ENCODE peak calls at places on chromosomes 1 and 21, in five cellular contexts. Z is fibroblast of the aortic adventitia, C is cardiac muscle cell, H is cardiac fibroblast, Q is lower leg skin. W is an unnamed sample.
A peak's percentile ranks its signal among the peaks of the same experiment; 100 is the strongest.

GRCh38 chr1:46172321-46172720 is 2.6 kb upstream of the TSPAN1 start:
- DNase-seq in Z (no peak), C (no peak), H (no peak), Q (no peak), W (no peak)

GRCh38 chr1:15123298-15123697 is 30.2 kb upstream of the TMEM51 start:
- DNase-seq in Z (no peak), C (no peak), H (no peak), Q (no peak), W (no peak)

GRCh38 chr1:99598738-99599411 is 47.0 kb upstream of the PALMD start:
- DNase-seq in Z (peak; percentile 7), C (no peak), H (no peak), Q (no peak), W (no peak)

GRCh38 chr1:21814241-21814918 is 2.3 kb downstream of the LDLRAD2 start:
- DNase-seq in Z (no peak), C (peak; percentile 66), H (no peak), Q (no peak), W (no peak)

GRCh38 chr1:169015464-169015863 is 91.0 kb upstream of the ATP1B1 start:
- DNase-seq in Z (no peak), C (no peak), H (no peak), Q (no peak), W (no peak)

GRCh38 chr21:43918385-43918947 is 53.4 kb downstream of the AGPAT3 start:
- DNase-seq in Z (no peak), C (no peak), H (no peak), Q (no peak), W (no peak)

GRCh38 chr21:45109831-45110492 is 35.6 kb downstream of the ADARB1 start:
- DNase-seq in Z (no peak), C (peak; percentile 45), H (no peak), Q (no peak), W (no peak)

GRCh38 chr1:210437781-210438180 is 109.1 kb downstream of the HHAT start:
- DNase-seq in Z (no peak), C (no peak), H (no peak), Q (no peak), W (no peak)

GRCh38 chr1:41475859-41476567 is 8.5 kb downstream of the EDN2 start:
- DNase-seq in Z (peak; percentile 60), C (no peak), H (peak; percentile 34), Q (no peak), W (no peak)

GRCh38 chr1:53899708-53900107 is 5.7 kb downstream of the DIO1 start:
- DNase-seq in Z (no peak), C (no peak), H (no peak), Q (no peak), W (no peak)

GRCh38 chr1:168091063-168091462 is 45.7 kb downstream of the GPR161 start:
- DNase-seq in Z (no peak), C (no peak), H (no peak), Q (no peak), W (no peak)

GRCh38 chr1:29879217-29879616 is 642.9 kb downstream of the PTPRU start:
- DNase-seq in Z (no peak), C (no peak), H (no peak), Q (no peak), W (no peak)

GRCh38 chr1:35881850-35882273 is 1.1 kb upstream of the AGO1 start:
- DNase-seq in Z (peak; percentile 18), C (no peak), H (peak; percentile 15), Q (no peak), W (peak; percentile 24)

GRCh38 chr1:179231923-179232322 is 2.4 kb upstream of the ABL2 start:
- DNase-seq in Z (peak; percentile 21), C (no peak), H (no peak), Q (no peak), W (peak; percentile 42)

GRCh38 chr1:203751051-203751450 is 13.9 kb upstream of the LAX1 start:
- DNase-seq in Z (peak; percentile 55), C (no peak), H (peak; percentile 67), Q (no peak), W (peak; percentile 83)

GRCh38 chr1:93080424-93080823 is 1.3 kb downstream of the MTF2 start:
- DNase-seq in Z (peak; percentile 87), C (peak; percentile 48), H (peak; percentile 85), Q (no peak), W (peak; percentile 92)

GRCh38 chr21:31142600-31142999 is 104.3 kb upstream of the KRTAP19-8 start:
- DNase-seq in Z (no peak), C (no peak), H (no peak), Q (no peak), W (no peak)

GRCh38 chr1:79556189-79556588 is 549.7 kb upstream of the ADGRL4 start:
- DNase-seq in Z (no peak), C (no peak), H (no peak), Q (no peak), W (no peak)

GRCh38 chr1:80212021-80212420 is 1205.5 kb upstream of the ADGRL4 start:
- DNase-seq in Z (peak; percentile 8), C (no peak), H (peak; percentile 27), Q (no peak), W (no peak)

GRCh38 chr21:34054259-34054658 is 19.1 kb upstream of the MRPS6 start:
- DNase-seq in Z (no peak), C (no peak), H (no peak), Q (no peak), W (no peak)

GRCh38 chr1:84260852-84261518 is 40.5 kb upstream of the SAMD13 start:
- DNase-seq in Z (no peak), C (no peak), H (no peak), Q (no peak), W (no peak)

GRCh38 chr1:91007092-91007491 is 14.7 kb downstream of the ZNF644 start:
- DNase-seq in Z (no peak), C (no peak), H (no peak), Q (no peak), W (no peak)

GRCh38 chr1:212669600-212669999 is 30.0 kb downstream of the BATF3 start:
- DNase-seq in Z (no peak), C (no peak), H (no peak), Q (no peak), W (no peak)

GRCh38 chr1:202964755-202965440 is 2.2 kb downstream of the CYB5R1 start:
- DNase-seq in Z (peak; percentile 32), C (no peak), H (peak; percentile 59), Q (no peak), W (peak; percentile 22)

GRCh38 chr1:231213831-231214573 is 27.0 kb upstream of the GNPAT start:
- DNase-seq in Z (no peak), C (no peak), H (no peak), Q (no peak), W (no peak)

GRCh38 chr1:231210126-231210525 is 30.9 kb upstream of the GNPAT start:
- DNase-seq in Z (no peak), C (no peak), H (no peak), Q (no peak), W (no peak)

GRCh38 chr1:231209531-231209930 is 31.5 kb upstream of the GNPAT start:
- DNase-seq in Z (no peak), C (no peak), H (no peak), Q (no peak), W (no peak)

GRCh38 chr1:231208980-231209379 is 32.0 kb upstream of the GNPAT start:
- DNase-seq in Z (no peak), C (no peak), H (no peak), Q (no peak), W (no peak)

DNA sequence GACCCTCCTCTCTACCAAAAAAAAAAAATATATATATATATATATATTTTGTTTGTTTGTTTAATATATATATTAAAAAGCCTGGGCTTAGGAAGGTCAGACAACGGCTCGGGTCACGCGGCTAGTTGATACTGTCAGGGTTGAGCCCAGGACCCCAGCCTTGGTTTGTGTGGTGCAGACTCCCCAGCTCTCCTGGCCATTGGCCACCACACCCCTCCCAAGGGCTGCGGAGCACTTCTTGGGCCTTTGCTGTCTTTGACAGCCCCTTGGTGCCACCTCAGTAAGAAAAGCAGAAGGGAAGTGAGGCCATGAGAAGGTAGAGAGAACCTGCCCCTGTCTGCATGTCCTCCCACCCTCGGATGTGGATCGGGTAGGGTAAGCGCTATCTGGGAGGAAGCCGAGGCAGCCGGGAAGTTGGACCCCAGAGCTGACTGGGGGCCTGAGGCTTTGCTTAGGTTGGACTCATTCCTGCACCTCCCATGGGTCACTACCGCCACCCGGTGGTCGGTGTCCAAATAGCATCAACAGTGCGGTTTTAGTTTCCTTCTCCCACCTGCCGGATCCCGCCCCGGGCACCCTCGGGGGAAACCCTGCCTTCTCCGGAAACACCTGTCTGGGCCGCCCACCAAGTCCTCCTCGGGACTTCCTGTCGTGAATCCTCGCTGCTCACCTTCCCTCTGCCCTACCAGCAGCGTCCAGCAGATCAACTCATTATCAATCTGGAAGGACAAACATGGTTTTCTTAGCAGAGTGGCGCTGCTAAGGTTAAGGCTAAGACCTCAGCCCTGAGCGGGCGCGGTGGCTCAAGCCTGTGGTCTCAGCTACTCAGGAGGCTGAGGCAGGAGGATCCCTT is 29.8 kb upstream of the GNPAT start:
- DNase-seq in Z (peak; percentile 66), C (peak; percentile 81), H (peak; percentile 66), Q (peak; percentile 63), W (peak; percentile 68)
- H3K4me3 ChIP-seq in Z (peak overlapping the region; percentile 66), C (peak overlapping the region; percentile 19), H (peak overlapping the region; percentile 47), Q (peak overlapping the region; percentile 21), W (peak overlapping the region; percentile 50)

GRCh38 chr1:3727042-3727824 is 25.0 kb upstream of the CCDC27 start:
- DNase-seq in Z (no peak), C (peak; percentile 69), H (peak; percentile 29), Q (no peak), W (peak; percentile 48)
- TF ChIP-seq CTCF in Z (peak; percentile 58), C (peak; percentile 57), H (peak; percentile 62), Q (no peak), W (peak; percentile 77)

DNA sequence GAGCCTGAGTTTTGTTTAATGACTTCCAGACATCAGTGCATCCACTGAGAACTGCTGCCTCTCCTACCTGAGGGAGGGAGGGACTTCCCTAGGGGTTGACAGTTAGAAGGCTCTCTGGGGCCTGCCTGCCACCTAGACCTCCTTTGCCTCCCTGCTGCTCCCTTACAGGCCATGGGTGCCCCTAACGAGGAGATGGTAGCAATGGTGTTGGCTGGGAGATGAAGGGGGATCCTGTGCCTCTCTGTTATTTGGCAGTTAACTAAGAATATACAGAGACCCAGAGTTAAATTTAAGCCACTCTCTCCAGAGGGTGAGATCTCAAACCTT is 66.1 kb downstream of the UBE2U start:
- DNase-seq in Z (no peak), C (no peak), H (no peak), Q (no peak), W (no peak)
- H3K4me3 ChIP-seq in Z (no peak overlapping the region), C (no peak overlapping the region), H (no peak overlapping the region), Q (no peak overlapping the region), W (no peak overlapping the region)

GRCh38 chr1:182720465-182720864 is 36.1 kb upstream of the RGS8 start:
- DNase-seq in Z (peak; percentile 14), C (peak; percentile 25), H (peak; percentile 7), Q (no peak), W (peak; percentile 35)

GRCh38 chr1:182716740-182717720 is 32.6 kb upstream of the RGS8 start:
- DNase-seq in Z (no peak), C (no peak), H (no peak), Q (no peak), W (no peak)

GRCh38 chr1:182721525-182721924 is 37.1 kb upstream of the RGS8 start:
- DNase-seq in Z (no peak), C (no peak), H (no peak), Q (no peak), W (no peak)

GRCh38 chr1:182715531-182715930 is 31.1 kb upstream of the RGS8 start:
- DNase-seq in Z (no peak), C (no peak), H (no peak), Q (no peak), W (no peak)

DNA sequence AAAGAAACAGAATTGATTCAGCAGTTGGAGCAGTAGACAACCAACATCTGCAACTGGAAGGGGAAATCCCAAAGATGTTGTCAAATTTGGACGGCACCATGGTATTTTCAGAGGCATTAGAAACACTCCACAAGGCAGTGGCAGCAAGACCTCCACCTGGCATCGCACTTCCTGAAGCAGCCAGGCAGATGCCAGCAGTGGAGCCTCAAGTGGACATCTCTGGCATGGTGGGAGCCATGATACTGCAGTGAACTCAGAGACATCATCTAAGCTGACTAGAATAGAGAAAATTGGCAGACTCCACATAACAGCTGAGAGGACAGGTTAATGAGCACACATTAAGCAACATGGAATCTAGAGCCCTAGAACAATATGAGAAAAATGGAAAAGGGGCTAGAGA is 33.9 kb upstream of the RGS8 start:
- DNase-seq in Z (no peak), C (no peak), H (no peak), Q (no peak), W (no peak)
- TF ChIP-seq CTCF in Z (no peak), C (no peak), H (no peak), Q (no peak), W (no peak)